ENCODE peak calls at places on chromosome 10, in eight cellular contexts. One of them, this sample, is unnamed.

GRCh38 chr10:133166504-133166827 is 6.4 kb downstream of the KNDC1 start:
- DNase-seq in CD8-positive, alpha-beta memory T cell: no peak
- DNase-seq in HuH-7: no peak
- DNase-seq in tibial nerve: no peak
- DNase-seq in A172: no peak
- DNase-seq in fibroblast of lung: no peak
- DNase-seq in EL: no peak
- DNase-seq in H9: no peak
- DNase-seq in this sample: no peak

GRCh38 chr10:32692174-32692573 is 246.2 kb downstream of the CCDC7 start:
- DNase-seq in fibroblast of lung: peak; percentile 98
- DNase-seq in H9: no peak
- DNase-seq in HuH-7: no peak
- DNase-seq in EL: peak; percentile 54
- DNase-seq in A172: peak; percentile 91
- DNase-seq in tibial nerve: no peak
- DNase-seq in CD8-positive, alpha-beta memory T cell: no peak
- DNase-seq in this sample: no peak

GRCh38 chr10:123576706-123577105 is 89.4 kb upstream of the GPR26 start:
- DNase-seq in HuH-7: no peak
- DNase-seq in EL: no peak
- DNase-seq in CD8-positive, alpha-beta memory T cell: no peak
- DNase-seq in A172: no peak
- DNase-seq in tibial nerve: no peak
- DNase-seq in H9: no peak
- DNase-seq in fibroblast of lung: no peak
- DNase-seq in this sample: no peak

GRCh38 chr10:124143721-124144120 is 50.3 kb upstream of the CHST15 start:
- DNase-seq in A172: no peak
- DNase-seq in fibroblast of lung: no peak
- DNase-seq in CD8-positive, alpha-beta memory T cell: no peak
- DNase-seq in EL: no peak
- DNase-seq in HuH-7: no peak
- DNase-seq in H9: no peak
- DNase-seq in tibial nerve: no peak
- DNase-seq in this sample: no peak

GRCh38 chr10:71933651-71934050 is 30.5 kb upstream of the CHST3 start:
- DNase-seq in CD8-positive, alpha-beta memory T cell: no peak
- DNase-seq in H9: no peak
- DNase-seq in fibroblast of lung: no peak
- DNase-seq in EL: no peak
- DNase-seq in A172: no peak
- DNase-seq in HuH-7: no peak
- DNase-seq in tibial nerve: no peak
- DNase-seq in this sample: no peak

GRCh38 chr10:113539789-113540188 is 13.1 kb upstream of the HABP2 start:
- DNase-seq in HuH-7: no peak
- DNase-seq in EL: peak; percentile 74
- DNase-seq in tibial nerve: no peak
- DNase-seq in fibroblast of lung: peak; percentile 67
- DNase-seq in CD8-positive, alpha-beta memory T cell: no peak
- DNase-seq in H9: no peak
- DNase-seq in A172: peak; percentile 44
- DNase-seq in this sample: no peak

GRCh38 chr10:72011468-72011867 is 47.3 kb downstream of the CHST3 start:
- DNase-seq in fibroblast of lung: no peak
- DNase-seq in H9: no peak
- DNase-seq in tibial nerve: no peak
- DNase-seq in HuH-7: no peak
- DNase-seq in A172: no peak
- DNase-seq in EL: no peak
- DNase-seq in CD8-positive, alpha-beta memory T cell: no peak
- DNase-seq in this sample: no peak

GRCh38 chr10:87945994-87946393 is 82.6 kb downstream of the PTEN start:
- DNase-seq in tibial nerve: no peak
- DNase-seq in H9: no peak
- DNase-seq in CD8-positive, alpha-beta memory T cell: no peak
- DNase-seq in HuH-7: no peak
- DNase-seq in A172: no peak
- DNase-seq in EL: no peak
- DNase-seq in fibroblast of lung: no peak
- DNase-seq in this sample: no peak

GRCh38 chr10:48735836-48736390 is 51.2 kb downstream of the WDFY4 start:
- DNase-seq in tibial nerve: no peak
- DNase-seq in CD8-positive, alpha-beta memory T cell: no peak
- DNase-seq in A172: no peak
- DNase-seq in HuH-7: no peak
- DNase-seq in fibroblast of lung: no peak
- DNase-seq in EL: no peak
- DNase-seq in H9: no peak
- DNase-seq in this sample: no peak

GRCh38 chr10:101014966-101015581 is 15.5 kb downstream of the LZTS2 start:
- DNase-seq in EL: peak; percentile 85
- DNase-seq in HuH-7: no peak
- DNase-seq in fibroblast of lung: peak; percentile 90
- DNase-seq in H9: no peak
- DNase-seq in tibial nerve: no peak
- DNase-seq in A172: peak; percentile 86
- DNase-seq in CD8-positive, alpha-beta memory T cell: no peak
- DNase-seq in this sample: no peak

GRCh38 chr10:11197266-11197712 is 179.6 kb downstream of the CELF2 start:
- DNase-seq in fibroblast of lung: no peak
- DNase-seq in H9: peak; percentile 40
- DNase-seq in A172: no peak
- DNase-seq in CD8-positive, alpha-beta memory T cell: no peak
- DNase-seq in HuH-7: no peak
- DNase-seq in tibial nerve: peak; percentile 30
- DNase-seq in EL: no peak
- DNase-seq in this sample: peak; percentile 44

GRCh38 chr10:80104066-80104926 is 25.8 kb downstream of the TMEM254 start:
- DNase-seq in fibroblast of lung: peak; percentile 49
- DNase-seq in CD8-positive, alpha-beta memory T cell: peak; percentile 51
- DNase-seq in tibial nerve: no peak
- DNase-seq in H9: no peak
- DNase-seq in EL: peak; percentile 60
- DNase-seq in A172: no peak
- DNase-seq in HuH-7: no peak
- DNase-seq in this sample: no peak

GRCh38 chr10:90042075-90042474 is 340.7 kb downstream of the KIF20B start:
- DNase-seq in CD8-positive, alpha-beta memory T cell: no peak
- DNase-seq in HuH-7: no peak
- DNase-seq in tibial nerve: no peak
- DNase-seq in A172: no peak
- DNase-seq in H9: no peak
- DNase-seq in fibroblast of lung: no peak
- DNase-seq in EL: no peak
- DNase-seq in this sample: no peak

GRCh38 chr10:117443677-117444022 is 68.4 kb upstream of the PDZD8 start:
- DNase-seq in CD8-positive, alpha-beta memory T cell: no peak
- DNase-seq in EL: no peak
- DNase-seq in H9: no peak
- DNase-seq in A172: no peak
- DNase-seq in tibial nerve: no peak
- DNase-seq in HuH-7: no peak
- DNase-seq in fibroblast of lung: no peak
- DNase-seq in this sample: no peak

GRCh38 chr10:98080474-98080873 is 50.1 kb upstream of the CRTAC1 start:
- DNase-seq in tibial nerve: no peak
- DNase-seq in EL: no peak
- DNase-seq in fibroblast of lung: no peak
- DNase-seq in HuH-7: no peak
- DNase-seq in A172: no peak
- DNase-seq in CD8-positive, alpha-beta memory T cell: no peak
- DNase-seq in H9: no peak
- DNase-seq in this sample: no peak

GRCh38 chr10:19629559-19629958 is 186.7 kb upstream of the PLXDC2 start:
- DNase-seq in EL: peak; percentile 6
- DNase-seq in HuH-7: peak; percentile 40
- DNase-seq in CD8-positive, alpha-beta memory T cell: no peak
- DNase-seq in A172: no peak
- DNase-seq in fibroblast of lung: peak; percentile 50
- DNase-seq in H9: peak; percentile 44
- DNase-seq in tibial nerve: peak; percentile 58
- DNase-seq in this sample: peak; percentile 82

GRCh38 chr10:88409236-88409635 is 173.9 kb downstream of the RNLS start:
- DNase-seq in EL: peak; percentile 5
- DNase-seq in tibial nerve: no peak
- DNase-seq in fibroblast of lung: peak; percentile 39
- DNase-seq in A172: no peak
- DNase-seq in CD8-positive, alpha-beta memory T cell: no peak
- DNase-seq in HuH-7: no peak
- DNase-seq in H9: no peak
- DNase-seq in this sample: no peak

GRCh38 chr10:113879691-113880090 is 25.2 kb downstream of the NHLRC2 start:
- DNase-seq in HuH-7: no peak
- DNase-seq in tibial nerve: no peak
- DNase-seq in CD8-positive, alpha-beta memory T cell: no peak
- DNase-seq in A172: no peak
- DNase-seq in EL: no peak
- DNase-seq in fibroblast of lung: no peak
- DNase-seq in H9: no peak
- DNase-seq in this sample: no peak

GRCh38 chr10:95451150-95451549 is 110.0 kb downstream of the SORBS1 start:
- DNase-seq in CD8-positive, alpha-beta memory T cell: no peak
- DNase-seq in HuH-7: no peak
- DNase-seq in H9: no peak
- DNase-seq in fibroblast of lung: peak; percentile 47
- DNase-seq in tibial nerve: no peak
- DNase-seq in A172: no peak
- DNase-seq in EL: no peak
- DNase-seq in this sample: no peak

GRCh38 chr10:24680647-24681475 is 42.8 kb downstream of the ARHGAP21 start:
- DNase-seq in fibroblast of lung: peak; percentile 76
- DNase-seq in CD8-positive, alpha-beta memory T cell: no peak
- DNase-seq in tibial nerve: no peak
- DNase-seq in A172: no peak
- DNase-seq in EL: no peak
- DNase-seq in H9: no peak
- DNase-seq in HuH-7: no peak
- DNase-seq in this sample: no peak

GRCh38 chr10:128576916-128577670 is 450.9 kb upstream of the MKI67 start:
- DNase-seq in CD8-positive, alpha-beta memory T cell: no peak
- DNase-seq in A172: no peak
- DNase-seq in EL: no peak
- DNase-seq in tibial nerve: no peak
- DNase-seq in H9: no peak
- DNase-seq in HuH-7: no peak
- DNase-seq in fibroblast of lung: no peak
- DNase-seq in this sample: no peak

GRCh38 chr10:33309410-33309809 is 25.1 kb downstream of the NRP1 start:
- DNase-seq in CD8-positive, alpha-beta memory T cell: no peak
- DNase-seq in tibial nerve: no peak
- DNase-seq in H9: no peak
- DNase-seq in A172: no peak
- DNase-seq in EL: no peak
- DNase-seq in fibroblast of lung: no peak
- DNase-seq in HuH-7: no peak
- DNase-seq in this sample: no peak

GRCh38 chr10:50739618-50740350 is at the start of gene ASAH2B:
- DNase-seq in CD8-positive, alpha-beta memory T cell: peak; percentile 85
- DNase-seq in tibial nerve: peak; percentile 56
- DNase-seq in A172: peak; percentile 58
- DNase-seq in HuH-7: peak; percentile 46
- DNase-seq in H9: peak; percentile 84
- DNase-seq in EL: peak; percentile 81
- DNase-seq in fibroblast of lung: peak; percentile 84
- DNase-seq in this sample: peak; percentile 92

GRCh38 chr10:73340121-73340520 is 18.5 kb downstream of the CFAP70 start:
- DNase-seq in HuH-7: no peak
- DNase-seq in fibroblast of lung: no peak
- DNase-seq in CD8-positive, alpha-beta memory T cell: no peak
- DNase-seq in H9: no peak
- DNase-seq in A172: no peak
- DNase-seq in EL: peak; percentile 6
- DNase-seq in tibial nerve: no peak
- DNase-seq in this sample: no peak

GRCh38 chr10:126179637-126180036 is 208.6 kb downstream of the ADAM12 start:
- DNase-seq in CD8-positive, alpha-beta memory T cell: no peak
- DNase-seq in fibroblast of lung: no peak
- DNase-seq in EL: no peak
- DNase-seq in A172: no peak
- DNase-seq in HuH-7: no peak
- DNase-seq in tibial nerve: no peak
- DNase-seq in H9: no peak
- DNase-seq in this sample: no peak

GRCh38 chr10:132421377-132422168 is 24.6 kb downstream of the PWWP2B start:
- DNase-seq in A172: peak; percentile 65
- DNase-seq in EL: peak; percentile 33
- DNase-seq in tibial nerve: peak; percentile 49
- DNase-seq in fibroblast of lung: peak; percentile 40
- DNase-seq in CD8-positive, alpha-beta memory T cell: no peak
- DNase-seq in H9: no peak
- DNase-seq in HuH-7: peak; percentile 94
- DNase-seq in this sample: peak; percentile 88

GRCh38 chr10:100867564-100867963 is 45.2 kb upstream of the SLF2 start:
- DNase-seq in H9: no peak
- DNase-seq in HuH-7: no peak
- DNase-seq in tibial nerve: no peak
- DNase-seq in fibroblast of lung: no peak
- DNase-seq in A172: no peak
- DNase-seq in EL: no peak
- DNase-seq in CD8-positive, alpha-beta memory T cell: no peak
- DNase-seq in this sample: no peak

GRCh38 chr10:114044251-114045070 is 795 bp downstream of the ADRB1 start:
- DNase-seq in tibial nerve: no peak
- DNase-seq in fibroblast of lung: no peak
- DNase-seq in A172: no peak
- DNase-seq in HuH-7: no peak
- DNase-seq in EL: peak; percentile 12
- DNase-seq in CD8-positive, alpha-beta memory T cell: no peak
- DNase-seq in H9: peak; percentile 49
- DNase-seq in this sample: no peak

GRCh38 chr10:97400665-97401454 is at the start of gene RRP12:
- DNase-seq in CD8-positive, alpha-beta memory T cell: peak; percentile 94
- DNase-seq in tibial nerve: peak; percentile 62
- DNase-seq in fibroblast of lung: peak; percentile 98
- DNase-seq in H9: peak; percentile 96
- DNase-seq in A172: peak; percentile 98
- DNase-seq in EL: peak; percentile 99
- DNase-seq in HuH-7: peak; percentile 97
- DNase-seq in this sample: peak; percentile 97

GRCh38 chr10:74071151-74071550 is 73.2 kb downstream of the VCL start:
- DNase-seq in CD8-positive, alpha-beta memory T cell: no peak
- DNase-seq in HuH-7: no peak
- DNase-seq in A172: peak; percentile 82
- DNase-seq in EL: peak; percentile 95
- DNase-seq in tibial nerve: no peak
- DNase-seq in H9: no peak
- DNase-seq in fibroblast of lung: peak; percentile 96
- DNase-seq in this sample: no peak

GRCh38 chr10:13815766-13816165 is 229.0 kb downstream of the PRPF18 start:
- DNase-seq in CD8-positive, alpha-beta memory T cell: no peak
- DNase-seq in fibroblast of lung: peak; percentile 85
- DNase-seq in HuH-7: no peak
- DNase-seq in A172: peak; percentile 66
- DNase-seq in tibial nerve: no peak
- DNase-seq in H9: no peak
- DNase-seq in EL: peak; percentile 66
- DNase-seq in this sample: no peak

GRCh38 chr10:43230101-43230908 is 36.6 kb downstream of the RASGEF1A start:
- DNase-seq in tibial nerve: no peak
- DNase-seq in A172: no peak
- DNase-seq in HuH-7: no peak
- DNase-seq in fibroblast of lung: no peak
- DNase-seq in H9: peak; percentile 33
- DNase-seq in EL: no peak
- DNase-seq in CD8-positive, alpha-beta memory T cell: peak; percentile 50
- DNase-seq in this sample: no peak

GRCh38 chr10:84613336-84614021 is 285.1 kb downstream of the CCSER2 start:
- DNase-seq in tibial nerve: no peak
- DNase-seq in fibroblast of lung: peak; percentile 11
- DNase-seq in A172: peak; percentile 21
- DNase-seq in HuH-7: peak; percentile 51
- DNase-seq in EL: peak; percentile 30
- DNase-seq in CD8-positive, alpha-beta memory T cell: no peak
- DNase-seq in H9: peak; percentile 92
- DNase-seq in this sample: peak; percentile 60

GRCh38 chr10:124565565-124566221 is 104.1 kb downstream of the LHPP start:
- DNase-seq in CD8-positive, alpha-beta memory T cell: no peak
- DNase-seq in EL: no peak
- DNase-seq in fibroblast of lung: no peak
- DNase-seq in H9: peak; percentile 87
- DNase-seq in HuH-7: peak; percentile 77
- DNase-seq in tibial nerve: no peak
- DNase-seq in A172: no peak
- DNase-seq in this sample: peak; percentile 79

This sample was measured in testis.